ENCODE peak calls at places on chromosomes 11 and 22, in ten cellular contexts. One of them, this sample, is unnamed.
A peak's percentile ranks its signal among the peaks of the same experiment; 100 is the strongest.

GRCh38 chr22:39197578-39197977 is 45.1 kb upstream of the CBX7 start:
- DNase-seq in stimulated activated CD8-positive, alpha-beta memory T cell treated with anti-CD3 and anti-CD28 coated beads, Interleukin-12 subunit alpha, Interleukin-12 subunit beta, amount 100 ng/mL, for 4 hours: no peak
- DNase-seq in pons: no peak
- DNase-seq in activated CD4-positive, CD25-positive, alpha-beta regulatory T cell treated with anti-CD3 and anti-CD28 coated beads, Interleukin-2, amount 50 U/mL, for 72 hours: no peak
- DNase-seq in COR-L47: no peak
- DNase-seq in stomach: no peak
- DNase-seq in NCI-H1048: no peak
- DNase-seq in HL-60: no peak
- DNase-seq in activated naive CD4-positive, alpha-beta T cell treated with anti-CD3 and anti-CD28 coated beads, Interleukin-2, amount 50 U/mL, for 16 hours: no peak
- DNase-seq in transverse colon: no peak
- DNase-seq in this sample: no peak

GRCh38 chr11:17883946-17884345 is 128.9 kb downstream of the SERGEF start:
- DNase-seq in activated naive CD4-positive, alpha-beta T cell treated with anti-CD3 and anti-CD28 coated beads, Interleukin-2, amount 50 U/mL, for 16 hours: no peak
- DNase-seq in transverse colon: no peak
- DNase-seq in COR-L47: no peak
- DNase-seq in HL-60: no peak
- DNase-seq in activated CD4-positive, CD25-positive, alpha-beta regulatory T cell treated with anti-CD3 and anti-CD28 coated beads, Interleukin-2, amount 50 U/mL, for 72 hours: no peak
- DNase-seq in stomach: no peak
- DNase-seq in NCI-H1048: no peak
- DNase-seq in pons: no peak
- DNase-seq in stimulated activated CD8-positive, alpha-beta memory T cell treated with anti-CD3 and anti-CD28 coated beads, Interleukin-12 subunit alpha, Interleukin-12 subunit beta, amount 100 ng/mL, for 4 hours: no peak
- DNase-seq in this sample: no peak

GRCh38 chr22:50215297-50216049 is 14.7 kb downstream of the SELENOO start:
- DNase-seq in pons: no peak
- DNase-seq in stimulated activated CD8-positive, alpha-beta memory T cell treated with anti-CD3 and anti-CD28 coated beads, Interleukin-12 subunit alpha, Interleukin-12 subunit beta, amount 100 ng/mL, for 4 hours: no peak
- DNase-seq in HL-60: no peak
- DNase-seq in transverse colon: no peak
- DNase-seq in activated CD4-positive, CD25-positive, alpha-beta regulatory T cell treated with anti-CD3 and anti-CD28 coated beads, Interleukin-2, amount 50 U/mL, for 72 hours: no peak
- DNase-seq in COR-L47: no peak
- DNase-seq in activated naive CD4-positive, alpha-beta T cell treated with anti-CD3 and anti-CD28 coated beads, Interleukin-2, amount 50 U/mL, for 16 hours: no peak
- DNase-seq in NCI-H1048: no peak
- DNase-seq in stomach: no peak
- DNase-seq in this sample: no peak

GRCh38 chr11:113549611-113550061 is 74.4 kb upstream of the DRD2 start:
- DNase-seq in COR-L47: no peak
- DNase-seq in transverse colon: no peak
- DNase-seq in activated CD4-positive, CD25-positive, alpha-beta regulatory T cell treated with anti-CD3 and anti-CD28 coated beads, Interleukin-2, amount 50 U/mL, for 72 hours: no peak
- DNase-seq in HL-60: no peak
- DNase-seq in pons: peak; percentile 5
- DNase-seq in stomach: no peak
- DNase-seq in NCI-H1048: no peak
- DNase-seq in stimulated activated CD8-positive, alpha-beta memory T cell treated with anti-CD3 and anti-CD28 coated beads, Interleukin-12 subunit alpha, Interleukin-12 subunit beta, amount 100 ng/mL, for 4 hours: no peak
- DNase-seq in activated naive CD4-positive, alpha-beta T cell treated with anti-CD3 and anti-CD28 coated beads, Interleukin-2, amount 50 U/mL, for 16 hours: no peak
- DNase-seq in this sample: no peak

GRCh38 chr11:1073261-1073724 is 1.4 kb upstream of the MUC2 start:
- DNase-seq in activated naive CD4-positive, alpha-beta T cell treated with anti-CD3 and anti-CD28 coated beads, Interleukin-2, amount 50 U/mL, for 16 hours: no peak
- DNase-seq in stomach: peak; percentile 88
- DNase-seq in stimulated activated CD8-positive, alpha-beta memory T cell treated with anti-CD3 and anti-CD28 coated beads, Interleukin-12 subunit alpha, Interleukin-12 subunit beta, amount 100 ng/mL, for 4 hours: no peak
- DNase-seq in COR-L47: no peak
- DNase-seq in pons: no peak
- DNase-seq in HL-60: peak; percentile 31
- DNase-seq in activated CD4-positive, CD25-positive, alpha-beta regulatory T cell treated with anti-CD3 and anti-CD28 coated beads, Interleukin-2, amount 50 U/mL, for 72 hours: peak; percentile 20
- DNase-seq in transverse colon: peak; percentile 86
- DNase-seq in NCI-H1048: no peak
- DNase-seq in this sample: no peak

GRCh38 chr11:69632900-69633299 is 8.1 kb upstream of the CCND1 start:
- DNase-seq in transverse colon: no peak
- DNase-seq in pons: no peak
- DNase-seq in NCI-H1048: no peak
- DNase-seq in HL-60: no peak
- DNase-seq in activated CD4-positive, CD25-positive, alpha-beta regulatory T cell treated with anti-CD3 and anti-CD28 coated beads, Interleukin-2, amount 50 U/mL, for 72 hours: no peak
- DNase-seq in stomach: no peak
- DNase-seq in activated naive CD4-positive, alpha-beta T cell treated with anti-CD3 and anti-CD28 coated beads, Interleukin-2, amount 50 U/mL, for 16 hours: no peak
- DNase-seq in stimulated activated CD8-positive, alpha-beta memory T cell treated with anti-CD3 and anti-CD28 coated beads, Interleukin-12 subunit alpha, Interleukin-12 subunit beta, amount 100 ng/mL, for 4 hours: no peak
- DNase-seq in COR-L47: no peak
- DNase-seq in this sample: no peak

GRCh38 chr22:46662226-46662625 is 42.0 kb downstream of the GRAMD4 start:
- DNase-seq in NCI-H1048: no peak
- DNase-seq in activated naive CD4-positive, alpha-beta T cell treated with anti-CD3 and anti-CD28 coated beads, Interleukin-2, amount 50 U/mL, for 16 hours: no peak
- DNase-seq in COR-L47: no peak
- DNase-seq in stomach: no peak
- DNase-seq in stimulated activated CD8-positive, alpha-beta memory T cell treated with anti-CD3 and anti-CD28 coated beads, Interleukin-12 subunit alpha, Interleukin-12 subunit beta, amount 100 ng/mL, for 4 hours: no peak
- DNase-seq in HL-60: no peak
- DNase-seq in pons: no peak
- DNase-seq in activated CD4-positive, CD25-positive, alpha-beta regulatory T cell treated with anti-CD3 and anti-CD28 coated beads, Interleukin-2, amount 50 U/mL, for 72 hours: no peak
- DNase-seq in transverse colon: no peak
- DNase-seq in this sample: no peak

GRCh38 chr22:24157783-24158170 is 23.5 kb upstream of the SUSD2 start:
- DNase-seq in activated CD4-positive, CD25-positive, alpha-beta regulatory T cell treated with anti-CD3 and anti-CD28 coated beads, Interleukin-2, amount 50 U/mL, for 72 hours: no peak
- DNase-seq in transverse colon: no peak
- DNase-seq in activated naive CD4-positive, alpha-beta T cell treated with anti-CD3 and anti-CD28 coated beads, Interleukin-2, amount 50 U/mL, for 16 hours: no peak
- DNase-seq in HL-60: no peak
- DNase-seq in stimulated activated CD8-positive, alpha-beta memory T cell treated with anti-CD3 and anti-CD28 coated beads, Interleukin-12 subunit alpha, Interleukin-12 subunit beta, amount 100 ng/mL, for 4 hours: no peak
- DNase-seq in NCI-H1048: no peak
- DNase-seq in pons: no peak
- DNase-seq in stomach: no peak
- DNase-seq in COR-L47: no peak
- DNase-seq in this sample: no peak

GRCh38 chr11:11588243-11588642 is 33.6 kb downstream of the GALNT18 start:
- DNase-seq in pons: no peak
- DNase-seq in COR-L47: no peak
- DNase-seq in activated naive CD4-positive, alpha-beta T cell treated with anti-CD3 and anti-CD28 coated beads, Interleukin-2, amount 50 U/mL, for 16 hours: no peak
- DNase-seq in transverse colon: no peak
- DNase-seq in HL-60: no peak
- DNase-seq in stomach: no peak
- DNase-seq in activated CD4-positive, CD25-positive, alpha-beta regulatory T cell treated with anti-CD3 and anti-CD28 coated beads, Interleukin-2, amount 50 U/mL, for 72 hours: no peak
- DNase-seq in NCI-H1048: no peak
- DNase-seq in stimulated activated CD8-positive, alpha-beta memory T cell treated with anti-CD3 and anti-CD28 coated beads, Interleukin-12 subunit alpha, Interleukin-12 subunit beta, amount 100 ng/mL, for 4 hours: no peak
- DNase-seq in this sample: no peak

GRCh38 chr11:57514538-57515331 is 767 bp downstream of the SLC43A1 start:
- DNase-seq in COR-L47: peak; percentile 22
- DNase-seq in NCI-H1048: no peak
- DNase-seq in stimulated activated CD8-positive, alpha-beta memory T cell treated with anti-CD3 and anti-CD28 coated beads, Interleukin-12 subunit alpha, Interleukin-12 subunit beta, amount 100 ng/mL, for 4 hours: peak; percentile 31
- DNase-seq in pons: no peak
- DNase-seq in transverse colon: peak; percentile 72
- DNase-seq in HL-60: peak; percentile 62
- DNase-seq in activated CD4-positive, CD25-positive, alpha-beta regulatory T cell treated with anti-CD3 and anti-CD28 coated beads, Interleukin-2, amount 50 U/mL, for 72 hours: peak; percentile 57
- DNase-seq in activated naive CD4-positive, alpha-beta T cell treated with anti-CD3 and anti-CD28 coated beads, Interleukin-2, amount 50 U/mL, for 16 hours: peak; percentile 62
- DNase-seq in stomach: peak; percentile 69
- DNase-seq in this sample: peak; percentile 54

GRCh38 chr22:37187552-37187890 is 526 bp downstream of the C1QTNF6 start:
- DNase-seq in transverse colon: peak; percentile 55
- DNase-seq in activated naive CD4-positive, alpha-beta T cell treated with anti-CD3 and anti-CD28 coated beads, Interleukin-2, amount 50 U/mL, for 16 hours: no peak
- DNase-seq in stomach: peak; percentile 38
- DNase-seq in activated CD4-positive, CD25-positive, alpha-beta regulatory T cell treated with anti-CD3 and anti-CD28 coated beads, Interleukin-2, amount 50 U/mL, for 72 hours: no peak
- DNase-seq in stimulated activated CD8-positive, alpha-beta memory T cell treated with anti-CD3 and anti-CD28 coated beads, Interleukin-12 subunit alpha, Interleukin-12 subunit beta, amount 100 ng/mL, for 4 hours: no peak
- DNase-seq in COR-L47: no peak
- DNase-seq in pons: no peak
- DNase-seq in NCI-H1048: no peak
- DNase-seq in HL-60: no peak
- DNase-seq in this sample: no peak

GRCh38 chr11:71222318-71223080 is 29.9 kb downstream of the SHANK2 start:
- DNase-seq in activated naive CD4-positive, alpha-beta T cell treated with anti-CD3 and anti-CD28 coated beads, Interleukin-2, amount 50 U/mL, for 16 hours: no peak
- DNase-seq in transverse colon: peak; percentile 29
- DNase-seq in pons: no peak
- DNase-seq in HL-60: no peak
- DNase-seq in stomach: no peak
- DNase-seq in activated CD4-positive, CD25-positive, alpha-beta regulatory T cell treated with anti-CD3 and anti-CD28 coated beads, Interleukin-2, amount 50 U/mL, for 72 hours: no peak
- DNase-seq in COR-L47: no peak
- DNase-seq in NCI-H1048: no peak
- DNase-seq in stimulated activated CD8-positive, alpha-beta memory T cell treated with anti-CD3 and anti-CD28 coated beads, Interleukin-12 subunit alpha, Interleukin-12 subunit beta, amount 100 ng/mL, for 4 hours: no peak
- DNase-seq in this sample: no peak

GRCh38 chr22:28231423-28231822 is 312.4 kb upstream of the PITPNB start:
- DNase-seq in NCI-H1048: no peak
- DNase-seq in stimulated activated CD8-positive, alpha-beta memory T cell treated with anti-CD3 and anti-CD28 coated beads, Interleukin-12 subunit alpha, Interleukin-12 subunit beta, amount 100 ng/mL, for 4 hours: no peak
- DNase-seq in transverse colon: no peak
- DNase-seq in activated naive CD4-positive, alpha-beta T cell treated with anti-CD3 and anti-CD28 coated beads, Interleukin-2, amount 50 U/mL, for 16 hours: no peak
- DNase-seq in pons: no peak
- DNase-seq in activated CD4-positive, CD25-positive, alpha-beta regulatory T cell treated with anti-CD3 and anti-CD28 coated beads, Interleukin-2, amount 50 U/mL, for 72 hours: no peak
- DNase-seq in stomach: no peak
- DNase-seq in COR-L47: no peak
- DNase-seq in HL-60: no peak
- DNase-seq in this sample: no peak

GRCh38 chr11:119480375-119481020 is 57.5 kb upstream of the THY1 start:
- DNase-seq in stimulated activated CD8-positive, alpha-beta memory T cell treated with anti-CD3 and anti-CD28 coated beads, Interleukin-12 subunit alpha, Interleukin-12 subunit beta, amount 100 ng/mL, for 4 hours: no peak
- DNase-seq in stomach: no peak
- DNase-seq in COR-L47: no peak
- DNase-seq in pons: no peak
- DNase-seq in HL-60: no peak
- DNase-seq in transverse colon: no peak
- DNase-seq in activated CD4-positive, CD25-positive, alpha-beta regulatory T cell treated with anti-CD3 and anti-CD28 coated beads, Interleukin-2, amount 50 U/mL, for 72 hours: peak; percentile 26
- DNase-seq in NCI-H1048: no peak
- DNase-seq in activated naive CD4-positive, alpha-beta T cell treated with anti-CD3 and anti-CD28 coated beads, Interleukin-2, amount 50 U/mL, for 16 hours: no peak
- DNase-seq in this sample: no peak

GRCh38 chr22:21025763-21026755 is 6.3 kb downstream of the SLC7A4 start:
- DNase-seq in activated CD4-positive, CD25-positive, alpha-beta regulatory T cell treated with anti-CD3 and anti-CD28 coated beads, Interleukin-2, amount 50 U/mL, for 72 hours: no peak
- DNase-seq in pons: no peak
- DNase-seq in COR-L47: no peak
- DNase-seq in activated naive CD4-positive, alpha-beta T cell treated with anti-CD3 and anti-CD28 coated beads, Interleukin-2, amount 50 U/mL, for 16 hours: no peak
- DNase-seq in NCI-H1048: no peak
- DNase-seq in HL-60: no peak
- DNase-seq in stomach: no peak
- DNase-seq in transverse colon: no peak
- DNase-seq in stimulated activated CD8-positive, alpha-beta memory T cell treated with anti-CD3 and anti-CD28 coated beads, Interleukin-12 subunit alpha, Interleukin-12 subunit beta, amount 100 ng/mL, for 4 hours: no peak
- DNase-seq in this sample: no peak

GRCh38 chr11:120317689-120318195 is 7.4 kb upstream of the TLCD5 start:
- DNase-seq in activated CD4-positive, CD25-positive, alpha-beta regulatory T cell treated with anti-CD3 and anti-CD28 coated beads, Interleukin-2, amount 50 U/mL, for 72 hours: no peak
- DNase-seq in stimulated activated CD8-positive, alpha-beta memory T cell treated with anti-CD3 and anti-CD28 coated beads, Interleukin-12 subunit alpha, Interleukin-12 subunit beta, amount 100 ng/mL, for 4 hours: no peak
- DNase-seq in stomach: no peak
- DNase-seq in pons: no peak
- DNase-seq in HL-60: no peak
- DNase-seq in NCI-H1048: no peak
- DNase-seq in COR-L47: no peak
- DNase-seq in transverse colon: no peak
- DNase-seq in activated naive CD4-positive, alpha-beta T cell treated with anti-CD3 and anti-CD28 coated beads, Interleukin-2, amount 50 U/mL, for 16 hours: no peak
- DNase-seq in this sample: no peak

GRCh38 chr22:49326558-49326957 is 501.1 kb downstream of the BRD1 start:
- DNase-seq in pons: no peak
- DNase-seq in COR-L47: no peak
- DNase-seq in activated CD4-positive, CD25-positive, alpha-beta regulatory T cell treated with anti-CD3 and anti-CD28 coated beads, Interleukin-2, amount 50 U/mL, for 72 hours: peak; percentile 1
- DNase-seq in HL-60: no peak
- DNase-seq in stomach: peak; percentile 10
- DNase-seq in NCI-H1048: no peak
- DNase-seq in activated naive CD4-positive, alpha-beta T cell treated with anti-CD3 and anti-CD28 coated beads, Interleukin-2, amount 50 U/mL, for 16 hours: no peak
- DNase-seq in transverse colon: no peak
- DNase-seq in stimulated activated CD8-positive, alpha-beta memory T cell treated with anti-CD3 and anti-CD28 coated beads, Interleukin-12 subunit alpha, Interleukin-12 subunit beta, amount 100 ng/mL, for 4 hours: no peak
- DNase-seq in this sample: no peak

GRCh38 chr22:47210112-47210657 is 447.7 kb downstream of the TBC1D22A start:
- DNase-seq in NCI-H1048: no peak
- DNase-seq in transverse colon: no peak
- DNase-seq in activated naive CD4-positive, alpha-beta T cell treated with anti-CD3 and anti-CD28 coated beads, Interleukin-2, amount 50 U/mL, for 16 hours: no peak
- DNase-seq in COR-L47: no peak
- DNase-seq in pons: no peak
- DNase-seq in HL-60: no peak
- DNase-seq in activated CD4-positive, CD25-positive, alpha-beta regulatory T cell treated with anti-CD3 and anti-CD28 coated beads, Interleukin-2, amount 50 U/mL, for 72 hours: peak; percentile 17
- DNase-seq in stimulated activated CD8-positive, alpha-beta memory T cell treated with anti-CD3 and anti-CD28 coated beads, Interleukin-12 subunit alpha, Interleukin-12 subunit beta, amount 100 ng/mL, for 4 hours: no peak
- DNase-seq in stomach: peak; percentile 11
- DNase-seq in this sample: no peak

GRCh38 chr11:37712246-37712645 is 1114.2 kb upstream of the RAG2 start:
- DNase-seq in stomach: no peak
- DNase-seq in HL-60: no peak
- DNase-seq in COR-L47: no peak
- DNase-seq in pons: no peak
- DNase-seq in NCI-H1048: no peak
- DNase-seq in activated CD4-positive, CD25-positive, alpha-beta regulatory T cell treated with anti-CD3 and anti-CD28 coated beads, Interleukin-2, amount 50 U/mL, for 72 hours: no peak
- DNase-seq in transverse colon: no peak
- DNase-seq in stimulated activated CD8-positive, alpha-beta memory T cell treated with anti-CD3 and anti-CD28 coated beads, Interleukin-12 subunit alpha, Interleukin-12 subunit beta, amount 100 ng/mL, for 4 hours: no peak
- DNase-seq in activated naive CD4-positive, alpha-beta T cell treated with anti-CD3 and anti-CD28 coated beads, Interleukin-2, amount 50 U/mL, for 16 hours: no peak
- DNase-seq in this sample: no peak

GRCh38 chr22:28244760-28245159 is 325.7 kb upstream of the PITPNB start:
- DNase-seq in COR-L47: no peak
- DNase-seq in pons: no peak
- DNase-seq in activated naive CD4-positive, alpha-beta T cell treated with anti-CD3 and anti-CD28 coated beads, Interleukin-2, amount 50 U/mL, for 16 hours: no peak
- DNase-seq in transverse colon: no peak
- DNase-seq in activated CD4-positive, CD25-positive, alpha-beta regulatory T cell treated with anti-CD3 and anti-CD28 coated beads, Interleukin-2, amount 50 U/mL, for 72 hours: no peak
- DNase-seq in HL-60: no peak
- DNase-seq in stomach: no peak
- DNase-seq in stimulated activated CD8-positive, alpha-beta memory T cell treated with anti-CD3 and anti-CD28 coated beads, Interleukin-12 subunit alpha, Interleukin-12 subunit beta, amount 100 ng/mL, for 4 hours: no peak
- DNase-seq in NCI-H1048: no peak
- DNase-seq in this sample: no peak

GRCh38 chr22:36702832-36703210 is 731 bp downstream of the CACNG2 start:
- DNase-seq in HL-60: no peak
- DNase-seq in stomach: no peak
- DNase-seq in stimulated activated CD8-positive, alpha-beta memory T cell treated with anti-CD3 and anti-CD28 coated beads, Interleukin-12 subunit alpha, Interleukin-12 subunit beta, amount 100 ng/mL, for 4 hours: no peak
- DNase-seq in pons: no peak
- DNase-seq in transverse colon: no peak
- DNase-seq in activated naive CD4-positive, alpha-beta T cell treated with anti-CD3 and anti-CD28 coated beads, Interleukin-2, amount 50 U/mL, for 16 hours: no peak
- DNase-seq in activated CD4-positive, CD25-positive, alpha-beta regulatory T cell treated with anti-CD3 and anti-CD28 coated beads, Interleukin-2, amount 50 U/mL, for 72 hours: no peak
- DNase-seq in NCI-H1048: no peak
- DNase-seq in COR-L47: no peak
- DNase-seq in this sample: no peak

GRCh38 chr11:126419801-126420729 is 64.6 kb downstream of the ST3GAL4 start:
- DNase-seq in pons: peak; percentile 71
- DNase-seq in transverse colon: no peak
- DNase-seq in COR-L47: no peak
- DNase-seq in HL-60: peak; percentile 22
- DNase-seq in activated CD4-positive, CD25-positive, alpha-beta regulatory T cell treated with anti-CD3 and anti-CD28 coated beads, Interleukin-2, amount 50 U/mL, for 72 hours: no peak
- DNase-seq in stimulated activated CD8-positive, alpha-beta memory T cell treated with anti-CD3 and anti-CD28 coated beads, Interleukin-12 subunit alpha, Interleukin-12 subunit beta, amount 100 ng/mL, for 4 hours: no peak
- DNase-seq in activated naive CD4-positive, alpha-beta T cell treated with anti-CD3 and anti-CD28 coated beads, Interleukin-2, amount 50 U/mL, for 16 hours: no peak
- DNase-seq in NCI-H1048: no peak
- DNase-seq in stomach: no peak
- DNase-seq in this sample: peak; percentile 35

GRCh38 chr11:21072517-21072916 is 403.1 kb downstream of the NELL1 start:
- DNase-seq in NCI-H1048: no peak
- DNase-seq in stomach: no peak
- DNase-seq in COR-L47: no peak
- DNase-seq in pons: no peak
- DNase-seq in transverse colon: no peak
- DNase-seq in activated naive CD4-positive, alpha-beta T cell treated with anti-CD3 and anti-CD28 coated beads, Interleukin-2, amount 50 U/mL, for 16 hours: no peak
- DNase-seq in activated CD4-positive, CD25-positive, alpha-beta regulatory T cell treated with anti-CD3 and anti-CD28 coated beads, Interleukin-2, amount 50 U/mL, for 72 hours: no peak
- DNase-seq in stimulated activated CD8-positive, alpha-beta memory T cell treated with anti-CD3 and anti-CD28 coated beads, Interleukin-12 subunit alpha, Interleukin-12 subunit beta, amount 100 ng/mL, for 4 hours: no peak
- DNase-seq in HL-60: no peak
- DNase-seq in this sample: no peak